ENCODE peak calls at places on chromosomes 3 and 15, in four cellular contexts. One of them, this sample, is unnamed.

GRCh38 chr3:151319613-151320012 is 3.0 kb upstream of the GPR87 start:
- DNase-seq in neural progenitor cell: no peak
- DNase-seq in A673: no peak
- DNase-seq in endothelial cell of umbilical vein: no peak
- DNase-seq in this sample: peak; percentile 58

GRCh38 chr3:159804726-159805410 is 183.8 kb upstream of the IL12A start:
- DNase-seq in neural progenitor cell: peak; percentile 89
- DNase-seq in A673: peak; percentile 90
- DNase-seq in endothelial cell of umbilical vein: peak; percentile 85
- DNase-seq in this sample: peak; percentile 93

GRCh38 chr15:72847806-72848205 is 64.2 kb upstream of the ADPGK start:
- DNase-seq in neural progenitor cell: no peak
- DNase-seq in A673: no peak
- DNase-seq in endothelial cell of umbilical vein: no peak
- DNase-seq in this sample: no peak

GRCh38 chr3:113485161-113485609 is 29.8 kb downstream of the SPICE1 start:
- DNase-seq in neural progenitor cell: no peak
- DNase-seq in A673: no peak
- DNase-seq in endothelial cell of umbilical vein: no peak
- DNase-seq in this sample: peak; percentile 87

GRCh38 chr3:133895208-133896001 is at the start of gene RAB6B:
- DNase-seq in neural progenitor cell: peak; percentile 89
- DNase-seq in A673: peak; percentile 54
- DNase-seq in endothelial cell of umbilical vein: peak; percentile 46
- DNase-seq in this sample: no peak

GRCh38 chr15:74793135-74794028 is 11.5 kb downstream of the CSK start:
- DNase-seq in neural progenitor cell: no peak
- DNase-seq in A673: peak; percentile 52
- DNase-seq in endothelial cell of umbilical vein: no peak
- DNase-seq in this sample: no peak

GRCh38 chr3:67610458-67610857 is 44.0 kb downstream of the SUCLG2 start:
- DNase-seq in neural progenitor cell: no peak
- DNase-seq in A673: no peak
- DNase-seq in endothelial cell of umbilical vein: peak; percentile 79
- DNase-seq in this sample: peak; percentile 74

GRCh38 chr3:104825116-104825515 is 541.6 kb upstream of the ALCAM start:
- DNase-seq in neural progenitor cell: peak; percentile 78
- DNase-seq in A673: peak; percentile 28
- DNase-seq in endothelial cell of umbilical vein: no peak
- DNase-seq in this sample: no peak

GRCh38 chr3:30355622-30356021 is 250.8 kb upstream of the TGFBR2 start:
- DNase-seq in neural progenitor cell: peak; percentile 9
- DNase-seq in A673: no peak
- DNase-seq in endothelial cell of umbilical vein: no peak
- DNase-seq in this sample: no peak

GRCh38 chr15:75350601-75351331 is 3.9 kb downstream of the NEIL1 start:
- DNase-seq in neural progenitor cell: no peak
- DNase-seq in A673: no peak
- DNase-seq in endothelial cell of umbilical vein: no peak
- DNase-seq in this sample: no peak

GRCh38 chr3:184230603-184231528 is 1.5 kb downstream of the VWA5B2 start:
- DNase-seq in neural progenitor cell: peak; percentile 52
- DNase-seq in A673: no peak
- DNase-seq in endothelial cell of umbilical vein: no peak
- DNase-seq in this sample: peak; percentile 62

GRCh38 chr15:71170163-71170562 is 54.9 kb downstream of the THSD4 start:
- DNase-seq in neural progenitor cell: no peak
- DNase-seq in A673: no peak
- DNase-seq in endothelial cell of umbilical vein: no peak
- DNase-seq in this sample: no peak

GRCh38 chr3:34046154-34046553 is 247.7 kb downstream of the PDCD6IP start:
- DNase-seq in neural progenitor cell: no peak
- DNase-seq in A673: no peak
- DNase-seq in endothelial cell of umbilical vein: no peak
- DNase-seq in this sample: no peak
- TF ChIP-seq EZH2 in neural progenitor cell: no peak
- TF ChIP-seq EZH2 in A673: no peak
- TF ChIP-seq EZH2 in endothelial cell of umbilical vein: no peak
- TF ChIP-seq EZH2 in this sample: no peak

DNA sequence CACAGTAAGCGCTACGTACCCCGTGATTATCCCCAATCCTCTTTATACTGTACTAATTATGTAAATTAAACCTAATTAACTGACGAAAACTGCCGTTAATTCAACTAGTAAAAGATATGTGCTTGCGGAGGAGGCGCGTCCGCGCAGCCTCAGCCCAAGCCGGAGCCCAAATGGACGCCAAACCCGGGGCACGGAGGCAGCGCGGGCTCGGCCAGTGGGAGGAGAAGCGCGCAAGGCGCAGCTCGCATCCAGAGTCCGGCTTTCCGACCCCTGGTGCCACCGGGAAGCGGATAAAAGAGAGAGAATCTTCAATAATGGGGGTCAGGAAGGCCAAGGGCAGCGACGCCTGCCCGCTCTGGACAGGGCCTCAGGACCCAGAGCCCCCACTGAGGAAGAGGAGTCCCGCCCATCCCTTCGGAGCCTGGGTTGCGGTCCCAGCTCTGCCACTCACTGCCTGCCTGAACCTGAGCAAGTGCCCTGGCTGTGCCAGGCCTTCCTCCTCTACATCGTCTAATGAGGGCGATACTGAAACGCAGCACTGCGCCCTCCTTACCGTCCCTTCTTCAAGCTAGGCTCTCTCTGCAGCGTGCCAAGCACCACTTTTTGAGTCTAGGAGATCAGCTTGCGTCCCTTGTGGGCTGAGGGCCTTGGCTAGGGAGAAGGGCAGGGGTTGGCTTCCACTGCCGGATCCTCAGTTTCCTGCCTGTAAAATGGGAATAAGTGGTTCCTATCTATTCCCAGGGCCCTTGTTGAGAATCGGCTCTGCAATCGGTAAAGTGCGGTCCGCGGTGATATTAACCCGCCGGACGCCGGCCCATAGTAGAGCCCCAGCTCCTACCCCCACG is 4.9 kb upstream of the SKOR1 start:
- DNase-seq in neural progenitor cell: no peak
- DNase-seq in A673: no peak
- DNase-seq in endothelial cell of umbilical vein: no peak
- DNase-seq in this sample: no peak
- TF ChIP-seq EZH2 in neural progenitor cell: peak; percentile 38
- TF ChIP-seq EZH2 in A673: no peak
- TF ChIP-seq EZH2 in endothelial cell of umbilical vein: peak; percentile 55
- TF ChIP-seq EZH2 in this sample: no peak

DNA sequence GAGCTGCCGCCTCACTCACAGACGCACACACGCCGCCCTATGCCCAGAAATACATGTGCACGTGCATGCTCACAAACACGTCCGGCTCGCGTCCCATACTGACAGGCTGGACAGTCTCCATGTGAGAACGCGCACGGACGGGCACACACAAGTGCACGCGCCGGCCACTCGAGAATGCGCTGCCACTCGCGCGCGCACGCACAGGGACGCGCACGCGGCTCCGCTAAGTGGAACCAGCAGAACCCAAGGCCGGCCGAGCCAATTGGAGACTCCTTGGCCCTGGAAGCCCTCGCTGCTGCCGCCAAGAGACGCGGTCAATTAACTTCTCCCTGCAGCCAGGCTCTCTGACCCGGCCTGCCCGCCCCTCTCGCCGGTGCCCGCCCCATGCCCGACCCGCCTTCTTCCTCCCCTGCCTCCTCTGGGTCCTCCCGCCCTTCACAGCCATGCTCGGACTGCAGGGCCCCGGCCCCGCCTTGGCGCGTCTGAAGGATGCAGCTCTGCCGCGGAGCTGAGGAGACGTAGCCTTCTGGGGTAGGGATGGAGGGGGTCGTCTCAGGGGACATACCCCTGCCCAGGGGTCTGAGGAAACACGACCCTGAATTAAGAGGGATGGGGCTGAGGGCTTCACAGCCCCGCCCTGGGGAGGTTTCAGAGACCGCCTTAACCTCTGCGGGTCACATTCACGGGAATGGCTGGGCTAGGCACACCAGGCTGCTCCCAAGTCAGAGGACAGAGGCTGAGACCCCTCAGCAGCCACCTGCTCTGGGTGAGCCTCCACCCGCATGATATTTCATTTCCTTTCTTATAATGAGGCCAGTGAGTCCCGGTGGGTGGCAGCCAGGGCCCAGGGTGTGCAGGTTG is 15.0 kb downstream of the PTH1R start:
- DNase-seq in neural progenitor cell: peak; percentile 93
- DNase-seq in A673: no peak
- DNase-seq in endothelial cell of umbilical vein: peak; percentile 74
- DNase-seq in this sample: peak; percentile 54
- TF ChIP-seq EZH2 in neural progenitor cell: peak; percentile 40
- TF ChIP-seq EZH2 in A673: no peak
- TF ChIP-seq EZH2 in endothelial cell of umbilical vein: no peak
- TF ChIP-seq EZH2 in this sample: no peak

GRCh38 chr3:181725033-181725775 is 13.5 kb downstream of the SOX2 start:
- DNase-seq in neural progenitor cell: peak; percentile 64
- DNase-seq in A673: no peak
- DNase-seq in endothelial cell of umbilical vein: no peak
- DNase-seq in this sample: no peak

GRCh38 chr3:181722156-181722555 is 10.4 kb downstream of the SOX2 start:
- DNase-seq in neural progenitor cell: peak; percentile 78
- DNase-seq in A673: no peak
- DNase-seq in endothelial cell of umbilical vein: no peak
- DNase-seq in this sample: no peak

GRCh38 chr3:181724432-181724740 is 12.7 kb downstream of the SOX2 start:
- DNase-seq in neural progenitor cell: no peak
- DNase-seq in A673: no peak
- DNase-seq in endothelial cell of umbilical vein: no peak
- DNase-seq in this sample: no peak

GRCh38 chr3:181723064-181723463 is 11.3 kb downstream of the SOX2 start:
- DNase-seq in neural progenitor cell: no peak
- DNase-seq in A673: no peak
- DNase-seq in endothelial cell of umbilical vein: no peak
- DNase-seq in this sample: no peak

GRCh38 chr3:181723568-181724431 is 12.1 kb downstream of the SOX2 start:
- DNase-seq in neural progenitor cell: no peak
- DNase-seq in A673: no peak
- DNase-seq in endothelial cell of umbilical vein: no peak
- DNase-seq in this sample: no peak
- TF ChIP-seq EZH2 in neural progenitor cell: no peak
- TF ChIP-seq EZH2 in A673: no peak
- TF ChIP-seq EZH2 in endothelial cell of umbilical vein: no peak
- TF ChIP-seq EZH2 in this sample: no peak

GRCh38 chr3:128555098-128555825 is 62.3 kb upstream of the GATA2 start:
- DNase-seq in neural progenitor cell: peak; percentile 43
- DNase-seq in A673: no peak
- DNase-seq in endothelial cell of umbilical vein: peak; percentile 86
- DNase-seq in this sample: no peak
- TF ChIP-seq EZH2 in neural progenitor cell: peak; percentile 55
- TF ChIP-seq EZH2 in A673: no peak
- TF ChIP-seq EZH2 in endothelial cell of umbilical vein: no peak
- TF ChIP-seq EZH2 in this sample: no peak

GRCh38 chr3:127456471-127457093 is 134.0 kb downstream of the TPRA1 start:
- DNase-seq in neural progenitor cell: no peak
- DNase-seq in A673: no peak
- DNase-seq in endothelial cell of umbilical vein: peak; percentile 68
- DNase-seq in this sample: peak; percentile 69

GRCh38 chr3:127457746-127458145 is 132.8 kb downstream of the TPRA1 start:
- DNase-seq in neural progenitor cell: no peak
- DNase-seq in A673: no peak
- DNase-seq in endothelial cell of umbilical vein: no peak
- DNase-seq in this sample: no peak

GRCh38 chr3:127455541-127456450 is 134.7 kb downstream of the TPRA1 start:
- DNase-seq in neural progenitor cell: peak; percentile 95
- DNase-seq in A673: peak; percentile 81
- DNase-seq in endothelial cell of umbilical vein: peak; percentile 54
- DNase-seq in this sample: peak; percentile 78

GRCh38 chr3:127458698-127459097 is 131.8 kb downstream of the TPRA1 start:
- DNase-seq in neural progenitor cell: peak; percentile 95
- DNase-seq in A673: peak; percentile 60
- DNase-seq in endothelial cell of umbilical vein: peak; percentile 11
- DNase-seq in this sample: no peak

GRCh38 chr3:127457094-127457475 is 133.4 kb downstream of the TPRA1 start:
- DNase-seq in neural progenitor cell: peak; percentile 73
- DNase-seq in A673: peak; percentile 18
- DNase-seq in endothelial cell of umbilical vein: peak; percentile 50
- DNase-seq in this sample: peak; percentile 51
- TF ChIP-seq EZH2 in neural progenitor cell: no peak
- TF ChIP-seq EZH2 in A673: peak; percentile 63
- TF ChIP-seq EZH2 in endothelial cell of umbilical vein: no peak
- TF ChIP-seq EZH2 in this sample: no peak

GRCh38 chr3:38028621-38029361 is 651 bp downstream of the PLCD1 start:
- DNase-seq in neural progenitor cell: peak; percentile 78
- DNase-seq in A673: no peak
- DNase-seq in endothelial cell of umbilical vein: no peak
- DNase-seq in this sample: no peak

GRCh38 chr3:38031022-38031994 is 1.9 kb upstream of the PLCD1 start:
- DNase-seq in neural progenitor cell: no peak
- DNase-seq in A673: no peak
- DNase-seq in endothelial cell of umbilical vein: no peak
- DNase-seq in this sample: peak; percentile 93

GRCh38 chr3:38027466-38028465 is 1.7 kb downstream of the PLCD1 start:
- DNase-seq in neural progenitor cell: no peak
- DNase-seq in A673: no peak
- DNase-seq in endothelial cell of umbilical vein: no peak
- DNase-seq in this sample: no peak

GRCh38 chr3:38030126-38031021 is 932 bp upstream of the PLCD1 start:
- DNase-seq in neural progenitor cell: no peak
- DNase-seq in A673: no peak
- DNase-seq in endothelial cell of umbilical vein: no peak
- DNase-seq in this sample: no peak

DNA sequence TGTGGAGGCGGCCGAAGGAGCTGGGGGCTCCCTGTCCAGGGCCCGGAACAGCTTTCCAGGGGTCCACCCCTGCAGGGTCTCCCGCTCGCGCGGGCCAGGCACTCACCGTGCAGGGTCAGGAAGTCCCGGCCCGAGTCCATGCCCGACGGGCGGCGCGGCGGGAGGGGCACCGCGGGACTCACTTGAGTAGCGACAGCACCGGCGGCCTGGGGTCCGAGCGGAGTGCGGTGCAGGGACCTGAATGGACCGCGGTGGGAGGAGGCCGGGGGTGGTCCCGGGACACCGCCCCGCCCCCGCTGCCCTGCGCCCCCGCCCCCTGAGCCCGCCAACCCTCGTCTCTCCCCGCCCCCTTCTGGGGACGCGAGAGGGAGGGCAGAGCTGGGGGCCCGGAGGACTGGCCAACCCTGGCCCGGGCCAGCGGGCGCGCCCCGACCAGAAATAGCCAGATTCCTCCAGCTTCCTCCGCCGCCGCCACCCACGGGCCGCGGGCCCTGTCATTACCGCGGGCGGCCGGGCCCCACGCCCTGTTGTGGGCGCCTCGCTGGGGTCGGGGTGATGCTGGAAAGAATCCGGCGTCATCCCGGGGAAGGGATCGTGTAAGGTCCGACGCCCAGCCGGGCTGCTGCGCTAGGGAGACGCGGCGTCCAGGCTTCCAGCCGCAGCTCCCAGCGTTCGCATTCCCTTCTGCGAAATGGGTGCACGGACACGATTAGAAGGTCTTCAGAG is at the start of gene PLCD1:
- DNase-seq in neural progenitor cell: peak; percentile 94
- DNase-seq in A673: no peak
- DNase-seq in endothelial cell of umbilical vein: peak; percentile 43
- DNase-seq in this sample: no peak
- TF ChIP-seq EZH2 in neural progenitor cell: peak; percentile 12
- TF ChIP-seq EZH2 in A673: no peak
- TF ChIP-seq EZH2 in endothelial cell of umbilical vein: peak; percentile 16
- TF ChIP-seq EZH2 in this sample: no peak

This sample was measured in PC-3.